ENCODE peak calls at places on chromosome 10, in six cellular contexts. E, L, A, B, X and Y are unnamed samples.

GRCh38 chr10:33412261-33413092 is 78.0 kb upstream of the NRP1 start:
- DNase-seq in L (no peak), X (no peak), B (no peak), E (no peak), A (no peak), Y (peak)

GRCh38 chr10:20202337-20202736 is 386.1 kb downstream of the PLXDC2 start:
- DNase-seq in L (no peak), B (no peak), A (no peak), X (no peak), E (no peak), Y (no peak)

GRCh38 chr10:85045046-85045445 is 716.7 kb downstream of the CCSER2 start:
- DNase-seq in X (no peak), L (no peak), B (no peak), A (no peak), E (no peak), Y (no peak)

GRCh38 chr10:43683451-43684197 is 34.9 kb upstream of the ZNF32 start:
- DNase-seq in E (no peak), X (no peak), L (no peak), A (peak), B (no peak), Y (no peak)

GRCh38 chr10:12847361-12847975 is 154.0 kb downstream of the CCDC3 start:
- DNase-seq in B (no peak), L (no peak), E (no peak), X (no peak), A (peak), Y (peak)

GRCh38 chr10:117175215-117175900 is 21.9 kb upstream of the KCNK18 start:
- DNase-seq in L (peak), X (no peak), A (peak), B (no peak), E (no peak), Y (peak)

GRCh38 chr10:96512997-96513685 is 585 bp downstream of the TLL2 start:
- DNase-seq in B (no peak), E (peak), A (peak), X (no peak), L (no peak), Y (no peak)

GRCh38 chr10:130362308-130362761 is 226.1 kb downstream of the GLRX3 start:
- DNase-seq in L (no peak), X (no peak), B (no peak), A (peak), E (no peak), Y (no peak)

GRCh38 chr10:49569031-49569765 is 30.3 kb upstream of the ERCC6 start:
- DNase-seq in X (no peak), B (no peak), A (no peak), E (no peak), L (no peak), Y (no peak)

GRCh38 chr10:124403548-124403947 is 15.2 kb downstream of the OAT start:
- DNase-seq in X (no peak), B (peak), E (peak), L (no peak), A (peak), Y (no peak)

GRCh38 chr10:22429981-22430421 is 84.7 kb downstream of the SPAG6 start:
- DNase-seq in B (no peak), A (no peak), E (no peak), X (no peak), L (no peak), Y (no peak)

GRCh38 chr10:44980309-44981171 is 1.9 kb upstream of the DEPP1 start:
- DNase-seq in B (no peak), X (no peak), L (no peak), E (no peak), A (no peak), Y (peak)

GRCh38 chr10:105605873-105606272 is 964.8 kb downstream of the SORCS3 start:
- DNase-seq in E (no peak), B (no peak), L (no peak), A (no peak), X (no peak), Y (no peak)

GRCh38 chr10:60041489-60042133 is 135.3 kb upstream of the CCDC6 start:
- DNase-seq in A (no peak), L (no peak), E (no peak), X (no peak), B (no peak), Y (no peak)

GRCh38 chr10:9382199-9382598 is 1327.7 kb downstream of the GATA3 start:
- DNase-seq in B (no peak), X (no peak), L (no peak), A (no peak), E (no peak), Y (no peak)

GRCh38 chr10:23525406-23525805 is 86.5 kb downstream of the OTUD1 start:
- DNase-seq in E (peak), A (peak), L (peak), X (no peak), B (no peak), Y (no peak)

GRCh38 chr10:88687853-88688467 is 18.1 kb upstream of the LIPK start:
- DNase-seq in X (no peak), A (peak), E (peak), L (no peak), B (no peak), Y (no peak)

GRCh38 chr10:116120688-116121087 is 152.3 kb downstream of the GFRA1 start:
- DNase-seq in X (no peak), L (no peak), A (no peak), E (no peak), B (no peak), Y (peak)

GRCh38 chr10:89352802-89353201 is 25.0 kb downstream of the IFIT3 start:
- DNase-seq in E (no peak), L (no peak), A (no peak), X (no peak), B (no peak), Y (no peak)

GRCh38 chr10:103850572-103850895 is 4.8 kb downstream of the SH3PXD2A start:
- DNase-seq in A (no peak), E (no peak), X (no peak), L (no peak), B (no peak), Y (no peak)

GRCh38 chr10:1411956-1412355 is 325.4 kb downstream of the ADARB2 start:
- DNase-seq in B (no peak), E (no peak), X (no peak), A (no peak), L (no peak), Y (no peak)
- TF ChIP-seq EP300 in B (no peak), E (no peak), X (no peak), A (no peak), L (no peak), Y (no peak)

GRCh38 chr10:62540389-62540788 is 166.2 kb downstream of the ZNF365 start:
- DNase-seq in B (no peak), L (no peak), X (no peak), E (no peak), A (no peak), Y (no peak)
- TF ChIP-seq EP300 in B (no peak), L (no peak), X (peak), E (no peak), A (no peak), Y (no peak)

GRCh38 chr10:71627956-71628355 is 91.6 kb downstream of the C10orf105 start:
- DNase-seq in X (no peak), A (no peak), L (no peak), E (no peak), B (no peak), Y (peak)

GRCh38 chr10:71623098-71623985 is 96.2 kb downstream of the C10orf105 start:
- DNase-seq in L (peak), B (no peak), A (no peak), E (peak), X (no peak), Y (no peak)

GRCh38 chr10:71623986-71624291 is 95.6 kb downstream of the C10orf105 start:
- DNase-seq in E (no peak), A (no peak), L (no peak), X (no peak), B (no peak), Y (no peak)

GRCh38 chr10:71627230-71627939 is 92.2 kb downstream of the C10orf105 start:
- DNase-seq in L (no peak), A (no peak), E (no peak), X (no peak), B (no peak), Y (no peak)

GRCh38 chr10:71625445-71626175 is 94.0 kb downstream of the C10orf105 start:
- DNase-seq in L (no peak), A (no peak), B (no peak), E (no peak), X (no peak), Y (no peak)
- TF ChIP-seq EP300 in L (no peak), A (no peak), B (no peak), E (no peak), X (no peak), Y (no peak)

GRCh38 chr10:102660891-102661613 is 16.8 kb downstream of the TRIM8 start:
- DNase-seq in X (no peak), E (no peak), L (peak), B (no peak), A (peak), Y (peak)
- TF ChIP-seq EP300 in X (no peak), E (no peak), L (peak), B (no peak), A (no peak), Y (no peak)